ENCODE peak calls at places on chromosomes 3 and 15, in six cellular contexts. S is HEK293T, X is IMR-90, T is GM12878, G is A549, Y is HepG2. K is an unnamed sample.

GRCh38 chr3:120177151-120177550 is 82.9 kb upstream of the GSK3B start:
- DNase-seq in S (peak; percentile 21), X (peak; percentile 81), T (no peak), G (peak; percentile 65), Y (peak; percentile 49), K (no peak)

GRCh38 chr3:69738291-69738690 is 973 bp upstream of the MITF start:
- DNase-seq in S (no peak), X (peak; percentile 26), T (no peak), G (no peak), Y (no peak), K (peak; percentile 41)

GRCh38 chr15:61051570-61052031 is 177.5 kb downstream of the RORA start:
- DNase-seq in S (peak; percentile 20), X (peak; percentile 78), T (no peak), G (peak; percentile 15), Y (peak; percentile 24), K (no peak)

GRCh38 chr3:15331606-15332404 is 581 bp downstream of the SH3BP5 start:
- DNase-seq in S (peak; percentile 25), X (peak; percentile 27), T (no peak), G (peak; percentile 19), Y (no peak), K (no peak)

GRCh38 chr3:160553829-160554228 is 11.5 kb downstream of the KPNA4 start:
- DNase-seq in S (no peak), X (no peak), T (no peak), G (no peak), Y (no peak), K (no peak)

GRCh38 chr3:53259427-53260259 is 3.8 kb upstream of the TKT start:
- DNase-seq in S (no peak), X (no peak), T (no peak), G (no peak), Y (peak; percentile 39), K (no peak)

GRCh38 chr15:96273317-96274086 is 57.0 kb upstream of the NR2F2 start:
- DNase-seq in S (peak; percentile 26), X (peak; percentile 100), T (peak; percentile 25), G (peak; percentile 52), Y (no peak), K (peak; percentile 93)

GRCh38 chr3:131819656-131820055 is 215.2 kb downstream of the CPNE4 start:
- DNase-seq in S (no peak), X (no peak), T (no peak), G (no peak), Y (no peak), K (no peak)

GRCh38 chr3:170909129-170909903 is 879 bp upstream of the EIF5A2 start:
- DNase-seq in S (peak; percentile 5), X (peak; percentile 97), T (no peak), G (peak; percentile 31), Y (peak; percentile 69), K (no peak)

GRCh38 chr3:140906785-140907184 is 34.9 kb upstream of the SLC25A36 start:
- DNase-seq in S (no peak), X (no peak), T (no peak), G (no peak), Y (no peak), K (no peak)

GRCh38 chr3:139935866-139936817 is 1.2 kb downstream of the CLSTN2 start:
- DNase-seq in S (peak; percentile 20), X (no peak), T (no peak), G (no peak), Y (no peak), K (no peak)

GRCh38 chr3:191066669-191067068 is 132.4 kb upstream of the OSTN start:
- DNase-seq in S (no peak), X (peak; percentile 81), T (peak; percentile 4), G (peak; percentile 2), Y (no peak), K (no peak)

GRCh38 chr3:149542375-149543312 is 68.1 kb downstream of the TM4SF4 start:
- DNase-seq in S (no peak), X (no peak), T (no peak), G (peak; percentile 62), Y (no peak), K (no peak)

GRCh38 chr3:32816439-32817194 is 1.2 kb upstream of the TRIM71 start:
- DNase-seq in S (peak; percentile 72), X (no peak), T (no peak), G (no peak), Y (peak; percentile 95), K (no peak)

GRCh38 chr3:124785966-124786365 is 55.7 kb downstream of the UMPS start:
- DNase-seq in S (no peak), X (peak; percentile 28), T (no peak), G (no peak), Y (no peak), K (no peak)

GRCh38 chr3:186810597-186810996 is 4.3 kb upstream of the RFC4 start:
- DNase-seq in S (no peak), X (no peak), T (no peak), G (no peak), Y (no peak), K (no peak)

GRCh38 chr3:28104896-28105554 is 136.4 kb upstream of the CMC1 start:
- DNase-seq in S (no peak), X (no peak), T (no peak), G (no peak), Y (no peak), K (no peak)

GRCh38 chr3:176961916-176962315 is 235.4 kb downstream of the TBL1XR1 start:
- DNase-seq in S (no peak), X (peak; percentile 60), T (no peak), G (no peak), Y (no peak), K (no peak)

GRCh38 chr3:54660599-54661210 is 267.2 kb downstream of the LRTM1 start:
- DNase-seq in S (no peak), X (no peak), T (no peak), G (no peak), Y (no peak), K (no peak)

GRCh38 chr15:88912500-88912921 is 668 bp downstream of the MFGE8 start:
- DNase-seq in S (no peak), X (no peak), T (no peak), G (peak; percentile 57), Y (no peak), K (peak; percentile 46)

GRCh38 chr3:50675179-50676030 is 678 bp downstream of the DOCK3 start:
- DNase-seq in S (peak; percentile 76), X (no peak), T (no peak), G (no peak), Y (no peak), K (peak; percentile 44)

GRCh38 chr3:155248531-155249187 is 44.8 kb downstream of the STRIT1 start:
- DNase-seq in S (no peak), X (no peak), T (no peak), G (no peak), Y (no peak), K (peak; percentile 57)

GRCh38 chr3:155254445-155254844 is 39.0 kb downstream of the STRIT1 start:
- DNase-seq in S (no peak), X (no peak), T (no peak), G (no peak), Y (no peak), K (peak; percentile 30)

GRCh38 chr3:155252021-155252420 is 41.5 kb downstream of the STRIT1 start:
- DNase-seq in S (no peak), X (no peak), T (no peak), G (no peak), Y (no peak), K (no peak)

DNA sequence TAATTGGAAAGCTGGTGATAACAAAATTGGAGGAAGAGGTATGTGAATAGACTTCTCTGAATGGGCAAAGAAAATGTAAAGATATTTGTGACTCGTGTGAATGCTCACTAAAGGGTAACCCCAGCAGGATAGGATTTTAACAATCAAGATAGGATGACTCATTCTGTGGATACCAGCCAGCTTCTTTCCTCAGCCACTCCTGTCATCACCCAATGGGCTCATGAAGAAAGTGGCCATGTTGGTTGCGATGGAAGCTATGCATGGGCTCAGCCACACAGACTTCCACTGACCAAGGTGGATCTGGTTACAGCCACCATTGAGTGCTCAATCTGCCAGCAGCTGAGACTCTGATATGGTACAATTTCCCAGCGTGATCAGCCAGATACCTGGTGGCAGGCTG is 40.9 kb downstream of the STRIT1 start:
- DNase-seq in S (no peak), X (peak; percentile 76), T (no peak), G (no peak), Y (no peak), K (peak; percentile 54)
- TF ChIP-seq BHLHE40 in S (no peak), X (no peak), T (no peak), G (no peak), Y (no peak), K (no peak)

GRCh38 chr3:126519506-126520455 is 2.2 kb upstream of the UROC1 start:
- DNase-seq in S (no peak), X (no peak), T (no peak), G (no peak), Y (peak; percentile 32), K (no peak)

GRCh38 chr3:126517291-126517951 is at the start of gene UROC1:
- DNase-seq in S (no peak), X (no peak), T (no peak), G (no peak), Y (no peak), K (no peak)

GRCh38 chr3:126516936-126517290 is 660 bp downstream of the UROC1 start:
- DNase-seq in S (no peak), X (no peak), T (no peak), G (no peak), Y (no peak), K (no peak)

GRCh38 chr3:126517986-126518778 is 609 bp upstream of the UROC1 start:
- DNase-seq in S (no peak), X (no peak), T (no peak), G (no peak), Y (no peak), K (no peak)

GRCh38 chr3:126518779-126519177 is 1.2 kb upstream of the UROC1 start:
- DNase-seq in S (no peak), X (no peak), T (no peak), G (no peak), Y (peak; percentile 87), K (no peak)
- TF ChIP-seq BHLHE40 in S (no peak), X (no peak), T (no peak), G (no peak), Y (no peak), K (no peak)

DNA sequence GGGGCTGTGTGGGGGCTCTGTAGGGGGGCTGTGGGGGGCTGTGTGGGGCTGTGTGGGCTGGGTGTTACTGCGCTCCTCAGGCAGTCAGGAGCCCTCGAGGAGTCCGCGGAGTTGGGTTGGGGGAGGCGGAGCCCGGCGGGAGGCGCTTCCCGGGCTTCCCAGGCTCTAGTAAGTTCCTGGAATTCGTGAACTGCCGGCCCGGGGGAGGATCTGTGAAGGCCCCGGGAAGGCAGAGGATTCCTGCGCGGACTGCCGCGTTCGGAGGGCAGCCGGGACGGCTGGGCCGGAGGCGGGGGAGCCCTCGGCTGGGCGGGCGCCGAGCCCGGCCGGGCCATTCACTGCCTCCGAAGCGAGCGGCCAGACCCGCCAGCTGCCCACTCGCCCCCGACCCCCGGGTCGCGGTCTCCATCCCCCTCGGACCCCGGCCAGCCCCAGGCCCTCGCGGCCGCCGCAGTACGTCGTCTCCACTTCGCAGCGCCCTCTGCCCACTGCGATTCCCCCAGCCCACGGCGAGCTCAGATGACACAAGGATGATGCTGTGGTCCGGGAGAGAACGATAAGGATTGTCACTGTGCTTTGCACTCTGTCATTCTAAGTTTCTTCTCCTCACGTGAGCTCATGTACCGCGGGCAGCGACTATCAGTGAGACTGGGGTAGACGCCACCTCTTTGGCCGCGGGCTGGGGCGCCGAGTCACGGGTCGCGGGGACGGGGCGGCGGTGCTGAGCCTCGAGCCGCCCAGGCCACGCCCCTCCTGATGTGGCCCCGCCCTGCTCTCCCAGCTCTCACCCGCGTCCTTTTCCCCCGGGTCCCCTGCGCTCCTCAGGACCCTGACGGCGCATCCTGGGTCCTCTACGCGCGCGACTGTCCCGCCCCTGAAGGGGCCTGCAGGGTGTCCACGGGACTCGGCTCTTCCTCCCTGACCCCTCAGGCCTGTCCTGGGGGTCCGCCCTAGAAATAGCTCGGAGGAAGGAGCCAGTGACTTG is 65.3 kb downstream of the KLF13 start:
- DNase-seq in S (peak; percentile 66), X (peak; percentile 62), T (no peak), G (peak; percentile 78), Y (no peak), K (peak; percentile 88)
- TF ChIP-seq BHLHE40 in S (no peak), X (peak; percentile 85), T (peak; percentile 93), G (no peak), Y (peak; percentile 25), K (peak; percentile 97)

GRCh38 chr3:118239253-118239652 is 795.4 kb downstream of the IGSF11 start:
- DNase-seq in S (no peak), X (no peak), T (no peak), G (no peak), Y (no peak), K (no peak)
- TF ChIP-seq BHLHE40 in S (no peak), X (no peak), T (no peak), G (no peak), Y (no peak), K (no peak)